ENCODE peak calls at places on chromosome 22, in eight cellular contexts. C is GM20000, J is transverse colon, E is nephron progenitor cell, T is endothelial cell, K is spleen, Y is A549, N is GM10248. R is an unnamed sample.

GRCh38 chr22:46064236-46064965 is 85.9 kb upstream of the PPARA start:
- DNase-seq in C (no peak), J (peak; percentile 6), E (no peak), T (no peak), K (peak; percentile 70), Y (no peak), N (no peak), R (no peak)

GRCh38 chr22:16776088-16776487 is 49.1 kb downstream of the XKR3 start:
- DNase-seq in C (no peak), J (no peak), E (no peak), T (no peak), K (no peak), Y (no peak), N (no peak), R (no peak)

GRCh38 chr22:19292262-19293230 is 1.0 kb upstream of the CLTCL1 start:
- DNase-seq in C (no peak), J (peak; percentile 18), E (peak; percentile 6), T (no peak), K (peak; percentile 82), Y (no peak), N (no peak), R (no peak)

GRCh38 chr22:44098966-44099530 is 74.9 kb downstream of the PARVB start:
- DNase-seq in C (no peak), J (no peak), E (no peak), T (no peak), K (peak; percentile 51), Y (no peak), N (no peak), R (no peak)

GRCh38 chr22:17920992-17921650 is 103.2 kb downstream of the MICAL3 start:
- DNase-seq in C (no peak), J (no peak), E (no peak), T (no peak), K (no peak), Y (no peak), N (no peak), R (no peak)

GRCh38 chr22:19799322-19800190 is 39.0 kb downstream of the TBX1 start:
- DNase-seq in C (no peak), J (no peak), E (peak; percentile 45), T (no peak), K (no peak), Y (no peak), N (no peak), R (peak; percentile 91)

GRCh38 chr22:41197808-41198585 is 7.1 kb upstream of the L3MBTL2 start:
- DNase-seq in C (no peak), J (peak; percentile 56), E (peak; percentile 34), T (peak; percentile 30), K (no peak), Y (peak; percentile 47), N (no peak), R (no peak)

GRCh38 chr22:47054231-47055072 is 292.0 kb downstream of the TBC1D22A start:
- DNase-seq in C (no peak), J (no peak), E (no peak), T (no peak), K (peak; percentile 31), Y (no peak), N (no peak), R (no peak)

GRCh38 chr22:39245130-39246039 is 603 bp upstream of the PDGFB start:
- DNase-seq in C (no peak), J (no peak), E (no peak), T (no peak), K (no peak), Y (no peak), N (no peak), R (no peak)

GRCh38 chr22:31533391-31533790 is 37.1 kb downstream of the SFI1 start:
- DNase-seq in C (no peak), J (no peak), E (no peak), T (no peak), K (no peak), Y (no peak), N (no peak), R (no peak)

DNA sequence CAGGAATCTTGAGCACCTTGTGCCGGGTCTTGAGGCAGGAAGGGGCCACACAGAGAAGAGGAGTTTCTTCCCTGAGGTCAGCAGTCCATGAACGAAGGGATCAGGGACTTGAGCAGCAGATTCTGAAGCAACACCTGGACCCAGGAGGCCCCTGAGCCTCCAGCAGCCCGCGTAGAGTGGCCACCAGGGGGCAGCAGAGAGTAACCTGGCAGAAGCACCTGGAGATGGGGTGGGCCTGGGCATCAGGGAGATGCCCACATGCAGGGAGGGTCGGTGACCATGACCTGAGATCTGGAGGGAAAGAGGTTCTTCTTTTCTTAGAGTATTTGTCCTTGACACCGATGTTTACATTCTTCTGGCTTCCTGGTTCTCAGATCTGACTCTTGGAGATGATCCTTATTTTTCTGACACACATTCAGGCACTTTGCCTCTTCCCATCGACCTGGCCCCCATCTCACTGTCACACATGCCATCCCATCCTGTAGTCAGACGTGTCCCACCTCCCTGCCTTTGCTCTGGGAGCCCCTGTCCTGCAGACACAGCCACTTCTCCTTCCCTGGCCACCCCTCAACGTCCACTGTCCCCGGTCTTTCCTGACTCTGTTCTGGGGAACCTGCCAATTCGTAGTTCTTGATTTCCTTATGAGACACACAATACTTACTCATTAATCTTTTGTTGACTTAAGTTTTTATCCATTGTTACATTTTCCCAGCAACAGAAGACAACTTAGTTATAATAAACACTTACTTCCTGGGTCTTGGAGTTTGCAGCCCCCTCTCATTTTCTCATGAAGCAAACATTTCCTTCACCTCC is 66.5 kb downstream of the GGTLC2 start:
- DNase-seq in C (peak; percentile 62), J (peak; percentile 77), E (peak; percentile 81), T (peak; percentile 76), K (peak; percentile 92), Y (peak; percentile 46), N (peak; percentile 71), R (no peak)
- TF ChIP-seq CTCF in C (peak; percentile 90), J (peak; percentile 79), E (peak; percentile 98), T (peak; percentile 98), K (peak; percentile 90), Y (peak; percentile 74), N (peak; percentile 90), R (peak; percentile 98)

DNA sequence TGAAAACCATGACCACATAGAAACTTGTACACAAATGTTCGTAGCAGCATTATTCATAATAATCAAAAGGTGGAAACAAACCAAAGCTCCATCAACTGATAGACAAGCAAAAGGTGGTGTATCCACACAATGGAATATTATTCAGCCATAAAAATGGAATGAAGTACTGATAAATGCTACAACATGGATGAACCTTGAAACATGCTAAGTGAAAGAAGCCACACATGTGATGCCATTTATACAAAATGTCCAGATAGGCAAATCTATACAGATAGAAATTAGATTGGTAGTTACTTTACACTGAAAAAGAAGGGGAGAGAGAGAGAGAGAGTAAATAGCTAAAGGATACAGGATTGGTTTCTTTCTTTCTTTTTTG is 27.7 kb downstream of the MAPK1 start:
- DNase-seq in C (no peak), J (no peak), E (no peak), T (no peak), K (no peak), Y (no peak), N (no peak), R (no peak)
- TF ChIP-seq CTCF in C (no peak), J (no peak), E (no peak), T (no peak), K (no peak), Y (no peak), N (no peak), R (no peak)

GRCh38 chr22:42320463-42321416 is 50.3 kb upstream of the TCF20 start:
- DNase-seq in C (no peak), J (peak; percentile 58), E (no peak), T (no peak), K (no peak), Y (no peak), N (no peak), R (no peak)
- TF ChIP-seq CTCF in C (no peak), J (no peak), E (no peak), T (no peak), K (no peak), Y (no peak), N (no peak), R (no peak)

GRCh38 chr22:49278357-49278756 is 549.3 kb downstream of the BRD1 start:
- DNase-seq in C (no peak), J (no peak), E (no peak), T (no peak), K (no peak), Y (no peak), N (no peak), R (no peak)
- TF ChIP-seq CTCF in C (no peak), J (no peak), E (no peak), T (no peak), K (no peak), Y (no peak), N (no peak), R (no peak)

DNA sequence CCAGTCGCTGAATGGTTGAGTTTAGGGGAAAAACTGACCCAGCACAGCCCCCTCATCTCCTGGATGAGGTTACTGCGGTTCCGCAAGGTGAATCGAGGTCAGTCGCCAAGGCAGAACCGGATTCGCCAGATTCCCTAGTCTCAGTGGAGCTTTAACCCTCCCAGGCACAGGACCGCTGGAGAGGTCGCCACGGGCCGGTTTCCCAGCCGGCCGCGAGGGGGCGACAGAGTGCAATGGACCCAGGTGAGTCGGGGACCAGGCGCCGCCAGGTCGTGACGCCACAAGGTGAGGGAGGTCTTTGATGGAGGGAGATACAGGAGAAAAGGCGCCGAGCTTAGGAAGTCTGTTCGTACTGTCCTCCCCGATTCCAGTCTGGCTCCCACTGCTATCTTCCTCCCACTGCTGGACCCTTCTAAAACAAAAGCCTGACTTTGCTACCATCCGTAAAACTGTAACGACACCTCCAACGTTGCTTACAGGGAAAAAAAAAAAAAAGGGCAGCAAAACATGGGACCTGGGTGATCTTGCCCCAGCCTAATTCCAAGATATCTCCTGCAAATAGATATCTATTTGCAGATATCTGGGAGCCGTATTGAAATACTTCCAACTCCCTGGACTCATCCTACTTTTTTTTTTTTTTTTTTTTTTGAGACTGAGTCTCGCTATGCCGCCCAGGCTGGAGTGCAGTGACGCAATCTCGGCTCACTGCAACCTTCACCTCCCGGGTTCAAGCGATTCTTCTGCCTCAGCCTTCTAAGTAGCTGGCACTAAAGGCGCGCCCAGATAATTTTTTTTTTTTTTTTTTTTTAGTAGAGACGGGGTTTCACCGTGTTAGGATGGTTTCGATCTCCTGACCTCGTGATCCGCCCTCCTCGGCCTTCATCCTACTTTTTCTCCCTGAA is 1.4 kb upstream of the GGA1 start:
- DNase-seq in C (peak; percentile 85), J (peak; percentile 95), E (peak; percentile 92), T (peak; percentile 86), K (peak; percentile 98), Y (peak; percentile 81), N (peak; percentile 86), R (no peak)
- TF ChIP-seq CTCF in C (peak; percentile 98), J (peak; percentile 98), E (peak; percentile 98), T (peak; percentile 97), K (peak; percentile 95), Y (peak; percentile 85), N (peak; percentile 99), R (no peak)